ENCODE peak calls at places on chromosomes 2 and 18, in nine cellular contexts. C is fibroblast of lung, T is foreskin fibroblast, Z is pancreas, X is retinal pigment epithelial cell, P is A549, O is upper lobe of right lung, R is ovary, A is lower lobe of right lung. L is an unnamed sample.

GRCh38 chr2:73063909-73064875 is 7.3 kb downstream of the SFXN5 start:
- DNase-seq in C (peak; percentile 79), T (peak; percentile 84), Z (no peak), X (no peak), P (peak; percentile 62), O (no peak), R (no peak), A (no peak), L (peak; percentile 89)

GRCh38 chr2:170651603-170652002 is 63.5 kb upstream of the SP5 start:
- DNase-seq in C (no peak), T (no peak), Z (no peak), X (no peak), P (no peak), O (no peak), R (no peak), A (no peak), L (no peak)

GRCh38 chr2:127048969-127049897 is 57.7 kb downstream of the BIN1 start:
- DNase-seq in C (no peak), T (no peak), Z (peak; percentile 28), X (no peak), P (no peak), O (peak; percentile 53), R (peak; percentile 15), A (peak; percentile 41), L (no peak)

GRCh38 chr2:177245010-177245422 is 19.5 kb downstream of the NFE2L2 start:
- DNase-seq in C (peak; percentile 66), T (peak; percentile 72), Z (no peak), X (no peak), P (peak; percentile 62), O (no peak), R (no peak), A (no peak), L (peak; percentile 78)

GRCh38 chr2:129716781-129717559 is 262.5 kb upstream of the RAB6C start:
- DNase-seq in C (no peak), T (no peak), Z (no peak), X (no peak), P (no peak), O (no peak), R (no peak), A (no peak), L (no peak)

GRCh38 chr2:162333968-162334367 is 10.0 kb upstream of the GCA start:
- DNase-seq in C (no peak), T (peak; percentile 30), Z (no peak), X (no peak), P (no peak), O (no peak), R (no peak), A (no peak), L (peak; percentile 36)

GRCh38 chr2:81389203-81389602 is 1084.7 kb upstream of the LRRTM1 start:
- DNase-seq in C (no peak), T (no peak), Z (no peak), X (no peak), P (no peak), O (no peak), R (no peak), A (no peak), L (peak; percentile 0)

GRCh38 chr2:127373362-127374083 is 14.3 kb downstream of the MAP3K2 start:
- DNase-seq in C (no peak), T (no peak), Z (no peak), X (no peak), P (no peak), O (no peak), R (no peak), A (no peak), L (no peak)

GRCh38 chr2:98346259-98347236 is at the start of gene CNGA3:
- DNase-seq in C (peak; percentile 9), T (peak; percentile 57), Z (no peak), X (no peak), P (no peak), O (peak; percentile 67), R (peak; percentile 53), A (no peak), L (peak; percentile 8)

GRCh38 chr2:70141754-70142589 is 48.8 kb downstream of the C2orf42 start:
- DNase-seq in C (peak; percentile 55), T (no peak), Z (no peak), X (no peak), P (peak; percentile 51), O (no peak), R (no peak), A (peak; percentile 89), L (peak; percentile 42)

GRCh38 chr2:101540518-101540917 is 65.6 kb upstream of the RFX8 start:
- DNase-seq in C (peak; percentile 62), T (peak; percentile 82), Z (no peak), X (no peak), P (no peak), O (no peak), R (no peak), A (no peak), L (peak; percentile 83)

GRCh38 chr18:11981633-11982366 is 493 bp downstream of the IMPA2 start:
- DNase-seq in C (peak; percentile 30), T (peak; percentile 56), Z (peak; percentile 62), X (no peak), P (peak; percentile 35), O (no peak), R (peak; percentile 75), A (peak; percentile 75), L (peak; percentile 25)

GRCh38 chr2:71482055-71482454 is 28.7 kb downstream of the DYSF start:
- DNase-seq in C (no peak), T (no peak), Z (no peak), X (no peak), P (no peak), O (peak; percentile 40), R (no peak), A (no peak), L (no peak)

GRCh38 chr2:71483246-71483645 is 29.9 kb downstream of the DYSF start:
- DNase-seq in C (no peak), T (no peak), Z (no peak), X (no peak), P (no peak), O (peak; percentile 32), R (no peak), A (no peak), L (no peak)

GRCh38 chr2:71478806-71479205 is 25.4 kb downstream of the DYSF start:
- DNase-seq in C (no peak), T (no peak), Z (no peak), X (no peak), P (no peak), O (peak; percentile 51), R (no peak), A (no peak), L (no peak)

GRCh38 chr2:71479261-71479660 is 25.9 kb downstream of the DYSF start:
- DNase-seq in C (no peak), T (no peak), Z (no peak), X (no peak), P (no peak), O (peak; percentile 31), R (no peak), A (no peak), L (no peak)

GRCh38 chr2:71481111-71481510 is 27.8 kb downstream of the DYSF start:
- DNase-seq in C (no peak), T (no peak), Z (no peak), X (no peak), P (no peak), O (no peak), R (no peak), A (no peak), L (no peak)
- H3K4me3 ChIP-seq in C (no peak overlapping the region), T (no peak overlapping the region), Z (no peak overlapping the region), X (no peak overlapping the region), P (no peak overlapping the region), O (no peak overlapping the region), R (no peak overlapping the region), A (no peak overlapping the region), L (no peak overlapping the region)

GRCh38 chr2:41764919-41765318 is 282.9 kb upstream of the PKDCC start:
- DNase-seq in C (no peak), T (no peak), Z (no peak), X (no peak), P (no peak), O (no peak), R (no peak), A (no peak), L (no peak)
- TF ChIP-seq CTCF in C (no peak), T (no peak), Z (no peak), X (no peak), P (no peak), O (no peak), R (no peak), A (no peak), L (no peak)

GRCh38 chr2:8833863-8834262 is 3.5 kb downstream of the KIDINS220 start:
- DNase-seq in C (no peak), T (no peak), Z (no peak), X (no peak), P (no peak), O (no peak), R (no peak), A (no peak), L (no peak)

GRCh38 chr2:8836979-8837794 is at the start of gene KIDINS220:
- DNase-seq in C (peak; percentile 77), T (peak; percentile 94), Z (peak; percentile 90), X (no peak), P (peak; percentile 96), O (peak; percentile 92), R (peak; percentile 90), A (peak; percentile 86), L (peak; percentile 76)

GRCh38 chr2:8840475-8841091 is 3.2 kb upstream of the KIDINS220 start:
- DNase-seq in C (no peak), T (no peak), Z (no peak), X (no peak), P (no peak), O (no peak), R (no peak), A (no peak), L (no peak)

GRCh38 chr2:8839189-8839965 is 2.0 kb upstream of the KIDINS220 start:
- DNase-seq in C (no peak), T (no peak), Z (no peak), X (no peak), P (no peak), O (no peak), R (no peak), A (no peak), L (no peak)

DNA sequence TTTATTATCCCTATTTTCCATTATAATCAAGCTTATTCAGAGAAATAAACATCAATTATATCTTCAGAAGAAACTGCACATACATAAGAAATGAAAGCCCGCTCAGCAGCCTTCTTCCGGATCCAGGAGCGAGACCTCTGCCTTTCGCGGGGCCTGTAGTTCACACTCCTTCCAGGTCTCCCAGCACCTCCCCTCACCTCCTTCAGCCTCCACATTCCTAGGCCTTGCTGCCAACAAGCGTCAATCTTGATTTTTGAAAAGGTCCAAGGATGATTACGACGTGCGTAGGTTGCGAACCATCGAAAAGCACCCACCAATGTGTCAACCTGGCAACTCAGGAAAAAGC is 355 bp upstream of the KIDINS220 start:
- DNase-seq in C (no peak), T (no peak), Z (no peak), X (no peak), P (no peak), O (no peak), R (no peak), A (no peak), L (no peak)
- H3K4me3 ChIP-seq in C (no peak overlapping the region), T (peak overlapping the region; percentile 82), Z (peak overlapping the region; percentile 97), X (peak overlapping the region; percentile 27), P (peak overlapping the region; percentile 95), O (peak overlapping the region; percentile 98), R (peak overlapping the region; percentile 98), A (peak overlapping the region; percentile 99), L (peak overlapping the region; percentile 22)

DNA sequence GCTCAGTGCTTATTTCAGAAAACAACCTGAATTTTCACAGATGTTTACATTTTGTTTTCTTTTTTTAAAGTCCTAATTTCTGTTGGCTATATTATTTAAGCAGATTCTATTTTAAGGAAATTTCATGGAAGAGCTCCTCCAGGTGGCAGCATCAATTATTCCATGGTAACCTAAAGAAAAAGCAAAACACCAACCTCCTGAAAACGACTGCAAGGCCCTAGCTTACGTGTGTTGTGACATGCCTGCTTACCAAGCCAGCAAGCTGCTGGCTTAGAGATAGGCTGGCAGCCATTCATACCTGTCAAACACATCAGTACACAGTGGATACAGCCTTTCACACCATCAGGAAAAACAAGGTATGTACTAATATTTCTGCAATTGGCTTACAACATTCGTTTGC is 64.9 kb downstream of the LPIN2 start:
- DNase-seq in C (peak; percentile 72), T (peak; percentile 67), Z (peak; percentile 53), X (peak; percentile 57), P (peak; percentile 15), O (no peak), R (no peak), A (no peak), L (peak; percentile 65)
- TF ChIP-seq CTCF in C (peak; percentile 48), T (peak; percentile 38), Z (no peak), X (peak; percentile 51), P (peak; percentile 47), O (peak; percentile 23), R (peak; percentile 43), A (peak; percentile 19), L (peak; percentile 37)

L was measured in fibroblast of mammary gland.